ENCODE peak calls at places on chromosome 21, in six cellular contexts. One of them, this sample, is unnamed.

GRCh38 chr21:45644041-45644906 is 749 bp downstream of the PCBP3 start:
- DNase-seq in nucleus accumbens: no peak
- DNase-seq in left ventricle myocardium inferior: no peak
- DNase-seq in HFF-Myc: no peak
- DNase-seq in stimulated activated effector memory CD8-positive, alpha-beta T cell treated with anti-CD3 and anti-CD28 coated beads, Interleukin-12 subunit alpha, Interleukin-12 subunit beta, amount 100 ng/mL, for 72 hours: no peak
- DNase-seq in activated CD4-positive, alpha-beta T cell treated with anti-CD3 and anti-CD28 coated beads, Interleukin-2, amount 10 ng/mL, durations not matched to agents 24 days and 14 days: peak
- DNase-seq in this sample: no peak

GRCh38 chr21:42315296-42315891 is at the start of gene TFF3:
- DNase-seq in nucleus accumbens: no peak
- DNase-seq in left ventricle myocardium inferior: no peak
- DNase-seq in HFF-Myc: no peak
- DNase-seq in stimulated activated effector memory CD8-positive, alpha-beta T cell treated with anti-CD3 and anti-CD28 coated beads, Interleukin-12 subunit alpha, Interleukin-12 subunit beta, amount 100 ng/mL, for 72 hours: no peak
- DNase-seq in activated CD4-positive, alpha-beta T cell treated with anti-CD3 and anti-CD28 coated beads, Interleukin-2, amount 10 ng/mL, durations not matched to agents 24 days and 14 days: no peak
- DNase-seq in this sample: no peak

GRCh38 chr21:33762798-33763572 is 120.7 kb downstream of the ITSN1 start:
- DNase-seq in nucleus accumbens: no peak
- DNase-seq in left ventricle myocardium inferior: no peak
- DNase-seq in HFF-Myc: no peak
- DNase-seq in stimulated activated effector memory CD8-positive, alpha-beta T cell treated with anti-CD3 and anti-CD28 coated beads, Interleukin-12 subunit alpha, Interleukin-12 subunit beta, amount 100 ng/mL, for 72 hours: no peak
- DNase-seq in activated CD4-positive, alpha-beta T cell treated with anti-CD3 and anti-CD28 coated beads, Interleukin-2, amount 10 ng/mL, durations not matched to agents 24 days and 14 days: no peak
- DNase-seq in this sample: no peak

GRCh38 chr21:36695671-36696389 is 3.1 kb upstream of the SIM2 start:
- DNase-seq in nucleus accumbens: no peak
- DNase-seq in left ventricle myocardium inferior: no peak
- DNase-seq in HFF-Myc: no peak
- DNase-seq in stimulated activated effector memory CD8-positive, alpha-beta T cell treated with anti-CD3 and anti-CD28 coated beads, Interleukin-12 subunit alpha, Interleukin-12 subunit beta, amount 100 ng/mL, for 72 hours: no peak
- DNase-seq in activated CD4-positive, alpha-beta T cell treated with anti-CD3 and anti-CD28 coated beads, Interleukin-2, amount 10 ng/mL, durations not matched to agents 24 days and 14 days: no peak
- DNase-seq in this sample: no peak

GRCh38 chr21:44310628-44311027 is 10.8 kb downstream of the PFKL start:
- DNase-seq in nucleus accumbens: no peak
- DNase-seq in left ventricle myocardium inferior: no peak
- DNase-seq in HFF-Myc: no peak
- DNase-seq in stimulated activated effector memory CD8-positive, alpha-beta T cell treated with anti-CD3 and anti-CD28 coated beads, Interleukin-12 subunit alpha, Interleukin-12 subunit beta, amount 100 ng/mL, for 72 hours: no peak
- DNase-seq in activated CD4-positive, alpha-beta T cell treated with anti-CD3 and anti-CD28 coated beads, Interleukin-2, amount 10 ng/mL, durations not matched to agents 24 days and 14 days: no peak
- DNase-seq in this sample: no peak

GRCh38 chr21:33244082-33244780 is 14.5 kb downstream of the IFNAR2 start:
- DNase-seq in nucleus accumbens: no peak
- DNase-seq in left ventricle myocardium inferior: no peak
- DNase-seq in HFF-Myc: no peak
- DNase-seq in stimulated activated effector memory CD8-positive, alpha-beta T cell treated with anti-CD3 and anti-CD28 coated beads, Interleukin-12 subunit alpha, Interleukin-12 subunit beta, amount 100 ng/mL, for 72 hours: no peak
- DNase-seq in activated CD4-positive, alpha-beta T cell treated with anti-CD3 and anti-CD28 coated beads, Interleukin-2, amount 10 ng/mL, durations not matched to agents 24 days and 14 days: no peak
- DNase-seq in this sample: no peak

GRCh38 chr21:35382696-35383095 is 333.6 kb upstream of the RUNX1 start:
- DNase-seq in nucleus accumbens: no peak
- DNase-seq in left ventricle myocardium inferior: no peak
- DNase-seq in HFF-Myc: no peak
- DNase-seq in stimulated activated effector memory CD8-positive, alpha-beta T cell treated with anti-CD3 and anti-CD28 coated beads, Interleukin-12 subunit alpha, Interleukin-12 subunit beta, amount 100 ng/mL, for 72 hours: no peak
- DNase-seq in activated CD4-positive, alpha-beta T cell treated with anti-CD3 and anti-CD28 coated beads, Interleukin-2, amount 10 ng/mL, durations not matched to agents 24 days and 14 days: peak
- DNase-seq in this sample: no peak

GRCh38 chr21:15558884-15559283 is 170.9 kb upstream of the USP25 start:
- DNase-seq in nucleus accumbens: no peak
- DNase-seq in left ventricle myocardium inferior: no peak
- DNase-seq in HFF-Myc: no peak
- DNase-seq in stimulated activated effector memory CD8-positive, alpha-beta T cell treated with anti-CD3 and anti-CD28 coated beads, Interleukin-12 subunit alpha, Interleukin-12 subunit beta, amount 100 ng/mL, for 72 hours: no peak
- DNase-seq in activated CD4-positive, alpha-beta T cell treated with anti-CD3 and anti-CD28 coated beads, Interleukin-2, amount 10 ng/mL, durations not matched to agents 24 days and 14 days: peak
- DNase-seq in this sample: no peak

GRCh38 chr21:45508607-45509565 is 33.4 kb downstream of the SLC19A1 start:
- DNase-seq in nucleus accumbens: no peak
- DNase-seq in left ventricle myocardium inferior: peak
- DNase-seq in HFF-Myc: no peak
- DNase-seq in stimulated activated effector memory CD8-positive, alpha-beta T cell treated with anti-CD3 and anti-CD28 coated beads, Interleukin-12 subunit alpha, Interleukin-12 subunit beta, amount 100 ng/mL, for 72 hours: no peak
- DNase-seq in activated CD4-positive, alpha-beta T cell treated with anti-CD3 and anti-CD28 coated beads, Interleukin-2, amount 10 ng/mL, durations not matched to agents 24 days and 14 days: no peak
- DNase-seq in this sample: peak

GRCh38 chr21:41631564-41632461 is 123.9 kb upstream of the TMPRSS2 start:
- DNase-seq in nucleus accumbens: no peak
- DNase-seq in left ventricle myocardium inferior: no peak
- DNase-seq in HFF-Myc: no peak
- DNase-seq in stimulated activated effector memory CD8-positive, alpha-beta T cell treated with anti-CD3 and anti-CD28 coated beads, Interleukin-12 subunit alpha, Interleukin-12 subunit beta, amount 100 ng/mL, for 72 hours: no peak
- DNase-seq in activated CD4-positive, alpha-beta T cell treated with anti-CD3 and anti-CD28 coated beads, Interleukin-2, amount 10 ng/mL, durations not matched to agents 24 days and 14 days: no peak
- DNase-seq in this sample: peak

This sample was measured in H54.